ENCODE peak calls at places on chromosomes 1 and 21, in nine cellular contexts. J, X, C, U, Q, N, Y, W and H are unnamed samples.

GRCh38 chr1:16120411-16120810 is 35.5 kb downstream of the EPHA2 start:
- DNase-seq in Q (no peak), J (no peak), C (no peak), X (no peak), N (no peak), Y (no peak), W (no peak), U (no peak), H (peak)

GRCh38 chr1:228280961-228281591 is 73.2 kb downstream of the OBSCN start:
- DNase-seq in W (no peak), C (no peak), U (no peak), X (peak), Y (no peak), N (no peak), J (no peak), Q (no peak), H (no peak)

GRCh38 chr1:100528861-100529260 is 9.1 kb upstream of the GPR88 start:
- DNase-seq in W (no peak), Q (no peak), X (no peak), N (no peak), J (no peak), C (no peak), Y (no peak), U (no peak), H (no peak)

GRCh38 chr21:15343066-15343465 is 278.3 kb upstream of the NRIP1 start:
- DNase-seq in J (no peak), Q (no peak), X (no peak), Y (no peak), W (peak), U (no peak), C (no peak), N (no peak), H (no peak)

GRCh38 chr1:217133958-217134856 is 411.0 kb upstream of the ESRRG start:
- DNase-seq in C (peak), U (no peak), Y (no peak), J (no peak), Q (no peak), N (no peak), X (peak), W (no peak), H (no peak)

GRCh38 chr21:29311802-29312201 is 13.1 kb downstream of the BACH1 start:
- DNase-seq in Q (no peak), C (no peak), U (no peak), J (no peak), W (no peak), N (no peak), Y (no peak), X (no peak), H (no peak)

GRCh38 chr1:33654267-33654832 is 181.9 kb downstream of the ZSCAN20 start:
- DNase-seq in C (peak), J (no peak), Y (no peak), X (no peak), U (no peak), W (no peak), N (no peak), Q (no peak), H (no peak)

GRCh38 chr1:41462680-41463004 is 21.8 kb downstream of the EDN2 start:
- DNase-seq in Q (no peak), X (no peak), W (no peak), U (no peak), J (no peak), N (no peak), Y (no peak), C (no peak), H (no peak)

GRCh38 chr21:29658934-29659203 is 280.9 kb downstream of the GRIK1 start:
- DNase-seq in C (no peak), J (no peak), X (no peak), N (no peak), W (no peak), Q (no peak), Y (no peak), U (no peak), H (no peak)